ENCODE peak calls at places on chromosomes 12 and 14, in five cellular contexts. V is endothelial cell of umbilical vein, R is K562, E is sigmoid colon, F is H1. A is an unnamed sample. For H3K9me3, the result is how much of the 10 kb centered on the place peaks cover.

GRCh38 chr14:35386673-35387125 is 17.9 kb downstream of the NFKBIA start:
- DNase-seq in E (no peak), R (no peak), F (no peak), V (no peak), A (no peak)

GRCh38 chr14:75198291-75198933 is 22.0 kb upstream of the TMED10 start:
- DNase-seq in E (no peak), V (no peak), R (no peak), F (no peak), A (peak)

GRCh38 chr14:77037886-77038511 is 9.5 kb upstream of the IRF2BPL start:
- DNase-seq in V (peak), F (peak), R (no peak), E (peak), A (peak)

GRCh38 chr12:27077586-27077985 is 4.8 kb downstream of the C12orf71 start:
- DNase-seq in R (no peak), E (no peak), F (no peak), V (no peak), A (no peak)

GRCh38 chr12:131900397-131900796 is 6.0 kb downstream of the ULK1 start:
- DNase-seq in R (no peak), E (no peak), F (no peak), V (no peak), A (no peak)

GRCh38 chr12:100574262-100575074 is 984 bp downstream of the GAS2L3 start:
- DNase-seq in V (no peak), R (no peak), F (no peak), E (no peak), A (no peak)

GRCh38 chr12:124461851-124462623 is 105.4 kb downstream of the NCOR2 start:
- DNase-seq in R (no peak), F (no peak), V (no peak), E (no peak), A (no peak)

GRCh38 chr12:117596968-117597367 is 235.5 kb upstream of the NOS1 start:
- DNase-seq in R (no peak), F (no peak), E (no peak), V (no peak), A (no peak)

GRCh38 chr14:51448831-51449665 is 202.7 kb upstream of the FRMD6 start:
- DNase-seq in R (no peak), V (peak), E (no peak), F (no peak), A (no peak)

GRCh38 chr14:31937730-31938346 is 139.3 kb upstream of the ARHGAP5 start:
- DNase-seq in V (peak), E (peak), F (no peak), R (peak), A (peak)

GRCh38 chr14:72906316-72906715 is 12.4 kb upstream of the DPF3 start:
- DNase-seq in V (no peak), F (no peak), E (no peak), R (no peak), A (no peak)

GRCh38 chr14:33796356-33796755 is 154.5 kb downstream of the EGLN3 start:
- DNase-seq in R (no peak), V (no peak), F (no peak), E (no peak), A (no peak)

GRCh38 chr12:75480469-75480949 is at the start of gene GLIPR1:
- DNase-seq in F (no peak), E (peak), V (peak), R (no peak), A (peak)

GRCh38 chr14:69592923-69593677 is 18.3 kb upstream of the SUSD6 start:
- DNase-seq in E (peak), R (no peak), F (no peak), V (no peak), A (no peak)

GRCh38 chr14:67335781-67336180 is 23.8 kb downstream of the ATP6V1D start:
- DNase-seq in E (no peak), R (no peak), F (no peak), V (peak), A (no peak)

GRCh38 chr14:39339003-39339402 is 93.2 kb downstream of the FBXO33 start:
- DNase-seq in E (no peak), V (no peak), R (peak), F (peak), A (no peak)

GRCh38 chr14:68926236-68926635 is 52.9 kb downstream of the ACTN1 start:
- DNase-seq in V (no peak), E (no peak), F (no peak), R (no peak), A (no peak)

GRCh38 chr14:61116369-61116768 is 135.3 kb downstream of the SLC38A6 start:
- DNase-seq in R (no peak), F (no peak), E (no peak), V (no peak), A (no peak)

GRCh38 chr12:47251919-47252318 is 172.2 kb upstream of the AMIGO2 start:
- DNase-seq in V (no peak), R (no peak), F (no peak), E (no peak), A (no peak)
- H3K9me3 ChIP-seq in V (under half), R (under half), F (under half), E (under half), A (under half)

GRCh38 chr12:116074686-116075085 is 202.8 kb downstream of the MED13L start:
- DNase-seq in R (no peak), E (no peak), V (no peak), F (no peak), A (no peak)

GRCh38 chr12:116076399-116076798 is 201.1 kb downstream of the MED13L start:
- DNase-seq in F (no peak), V (no peak), E (no peak), R (no peak), A (no peak)

GRCh38 chr12:116078396-116078795 is 199.1 kb downstream of the MED13L start:
- DNase-seq in F (no peak), V (no peak), E (no peak), R (no peak), A (no peak)

GRCh38 chr12:116077431-116077830 is 200.1 kb downstream of the MED13L start:
- DNase-seq in R (no peak), F (no peak), E (no peak), V (no peak), A (no peak)

GRCh38 chr12:116075251-116075650 is 202.2 kb downstream of the MED13L start:
- DNase-seq in F (no peak), V (peak), E (no peak), R (no peak), A (no peak)
- TF ChIP-seq POLR2AphosphoS5 in F (no peak), V (no peak), E (no peak), R (no peak), A (no peak)

DNA sequence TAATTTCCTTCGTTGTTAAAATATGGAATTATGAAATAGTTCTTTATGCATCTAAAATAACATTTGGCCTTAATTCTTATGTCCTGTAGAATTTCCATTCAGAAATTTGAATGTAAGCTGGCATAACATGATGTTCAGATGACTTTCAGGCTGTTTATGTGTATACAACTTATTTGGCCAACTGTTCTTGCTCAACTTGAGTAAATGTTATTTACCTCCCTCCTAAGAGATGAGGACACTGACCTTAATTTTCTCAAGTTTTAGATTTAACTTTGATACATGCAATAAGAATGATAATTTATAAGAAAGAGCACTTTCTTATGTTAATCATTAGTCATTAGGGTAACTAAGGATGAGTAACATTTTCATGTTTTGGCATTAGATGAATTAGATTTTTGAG is 365.4 kb downstream of the AEBP2 start:
- DNase-seq in R (no peak), V (no peak), E (no peak), F (no peak), A (no peak)
- TF ChIP-seq CTCF in R (no peak), V (no peak), E (no peak), F (no peak), A (no peak)

DNA sequence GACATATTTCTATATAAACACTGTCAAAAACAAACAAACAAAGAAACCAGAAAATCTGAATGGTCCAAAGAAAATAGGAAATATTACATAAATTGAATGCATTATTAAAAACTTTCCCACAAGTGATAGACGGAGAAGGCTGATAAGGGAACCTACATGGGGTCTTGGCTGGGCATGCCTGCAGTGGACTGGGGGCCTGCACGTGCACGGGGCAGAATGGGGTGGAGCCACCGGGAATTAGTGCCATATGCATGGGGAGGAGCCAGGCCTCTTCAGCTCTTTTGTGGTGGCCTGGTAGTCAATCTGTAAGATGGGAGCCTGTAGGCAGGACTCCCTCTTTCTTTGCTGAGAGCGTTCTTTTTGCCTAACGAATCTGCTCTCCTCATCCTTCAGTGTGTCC is 1031.7 kb upstream of the FBXO33 start:
- DNase-seq in V (no peak), F (no peak), R (no peak), E (no peak), A (no peak)
- H3K9me3 ChIP-seq in V (under half), F (under half), R (under half), E (under half), A (under half)

GRCh38 chr14:63478437-63478852 is 64.7 kb downstream of the PPP2R5E start:
- DNase-seq in F (no peak), R (no peak), V (no peak), E (no peak), A (no peak)
- TF ChIP-seq POLR2AphosphoS5 in F (no peak), R (no peak), V (no peak), E (no peak), A (no peak)

GRCh38 chr14:55133416-55133815 is 4.4 kb downstream of the LGALS3 start:
- DNase-seq in E (no peak), R (peak), F (no peak), V (peak), A (no peak)
- TF ChIP-seq CTCF in E (no peak), R (peak), F (no peak), V (peak), A (no peak)

GRCh38 chr12:47612953-47613352 is 92.9 kb downstream of the RPAP3 start:
- DNase-seq in E (no peak), V (no peak), F (no peak), R (no peak), A (no peak)
- H3K9me3 ChIP-seq in E (under half), V (under half), F (under half), R (under half), A (under half)